ENCODE peak calls at places on chromosome 4, in four cellular contexts. O, M, P and N are unnamed samples.

GRCh38 chr4:80208606-80209005 is 11.3 kb downstream of the PRDM8 start:
- DNase-seq in O (no peak), M (no peak), P (no peak), N (no peak)

GRCh38 chr4:109294006-109294405 is 8.5 kb downstream of the COL25A1 start:
- DNase-seq in O (no peak), M (no peak), P (peak), N (peak)

GRCh38 chr4:135838889-135839288 is 1637.3 kb upstream of the PABPC4L start:
- DNase-seq in O (no peak), M (no peak), P (peak), N (no peak)

GRCh38 chr4:142840516-142841123 is 5.5 kb downstream of the INPP4B start:
- DNase-seq in O (no peak), M (peak), P (peak), N (peak)

GRCh38 chr4:38177035-38177791 is 217.0 kb downstream of the PTTG2 start:
- DNase-seq in O (peak), M (no peak), P (no peak), N (no peak)

GRCh38 chr4:37922323-37922722 is 31.4 kb downstream of the TBC1D1 start:
- DNase-seq in O (no peak), M (no peak), P (no peak), N (no peak)

GRCh38 chr4:121551881-121552280 is 144.9 kb downstream of the ANXA5 start:
- DNase-seq in O (no peak), M (no peak), P (no peak), N (no peak)

GRCh38 chr4:2860391-2861348 is 17.0 kb downstream of the ADD1 start:
- DNase-seq in O (no peak), M (no peak), P (no peak), N (no peak)

GRCh38 chr4:45453258-45453841 is 670.5 kb downstream of the GABRG1 start:
- DNase-seq in O (no peak), M (peak), P (peak), N (peak)

GRCh38 chr4:13963601-13964000 is 336.1 kb upstream of the BOD1L1 start:
- DNase-seq in O (no peak), M (no peak), P (no peak), N (no peak)

GRCh38 chr4:89298160-89298559 is 9.4 kb downstream of the GPRIN3 start:
- DNase-seq in O (peak), M (no peak), P (no peak), N (no peak)

GRCh38 chr4:86497131-86497530 is 97.0 kb upstream of the PTPN13 start:
- DNase-seq in O (no peak), M (no peak), P (peak), N (no peak)

GRCh38 chr4:67770422-67770821 is 16.2 kb upstream of the GNRHR start:
- DNase-seq in O (no peak), M (no peak), P (no peak), N (no peak)

GRCh38 chr4:156734965-156735895 is 236.4 kb downstream of the PDGFC start:
- DNase-seq in O (no peak), M (no peak), P (no peak), N (no peak)

GRCh38 chr4:5098176-5098575 is 46.9 kb downstream of the STK32B start:
- DNase-seq in O (no peak), M (no peak), P (no peak), N (no peak)

GRCh38 chr4:80037864-80038263 is 35.2 kb downstream of the ANTXR2 start:
- DNase-seq in O (no peak), M (no peak), P (no peak), N (no peak)

GRCh38 chr4:188061083-188061482 is 48.3 kb downstream of the TRIML2 start:
- DNase-seq in O (no peak), M (no peak), P (no peak), N (no peak)